ENCODE peak calls at places on chromosomes 5 and 9, in four cellular contexts. V, B, A and W are unnamed samples.

GRCh38 chr9:126838055-126838811 is 22.2 kb upstream of the ZBTB34 start:
- DNase-seq in V (no peak), B (no peak), A (no peak), W (no peak)

GRCh38 chr5:18465833-18466681 is 831.8 kb downstream of the TAF11L14 start:
- DNase-seq in V (no peak), B (peak), A (peak), W (peak)

GRCh38 chr9:77224750-77225312 is 47.5 kb downstream of the VPS13A start:
- DNase-seq in V (no peak), B (no peak), A (no peak), W (no peak)

GRCh38 chr5:173907686-173908371 is 19.7 kb downstream of the CPEB4 start:
- DNase-seq in V (no peak), B (no peak), A (no peak), W (no peak)

GRCh38 chr9:105912868-105913516 is 218.7 kb downstream of the TMEM38B start:
- DNase-seq in V (no peak), B (no peak), A (no peak), W (no peak)

GRCh38 chr5:3510642-3511041 is 85.0 kb upstream of the IRX1 start:
- DNase-seq in V (no peak), B (no peak), A (no peak), W (no peak)

GRCh38 chr9:1604942-1605560 is 410.1 kb upstream of the SMARCA2 start:
- DNase-seq in V (no peak), B (no peak), A (no peak), W (no peak)

GRCh38 chr5:134662971-134663370 is 14.4 kb downstream of the SEC24A start:
- DNase-seq in V (no peak), B (no peak), A (no peak), W (no peak)

GRCh38 chr9:110143969-110144545 is 63.9 kb downstream of the C9orf152 start:
- DNase-seq in V (no peak), B (no peak), A (no peak), W (no peak)

GRCh38 chr5:149215478-149216042 is 56.1 kb upstream of the AFAP1L1 start:
- DNase-seq in V (no peak), B (no peak), A (no peak), W (no peak)

GRCh38 chr9:81002242-81002641 is 687.1 kb downstream of the TLE1 start:
- DNase-seq in V (no peak), B (no peak), A (no peak), W (no peak)

GRCh38 chr5:18745988-18746615 is 1111.8 kb downstream of the TAF11L14 start:
- DNase-seq in V (no peak), B (no peak), A (no peak), W (no peak)

GRCh38 chr5:33440482-33441240 is at the start of gene TARS1:
- DNase-seq in V (peak), B (peak), A (peak), W (peak)

GRCh38 chr5:127216143-127216542 is 74.5 kb upstream of the MEGF10 start:
- DNase-seq in V (no peak), B (no peak), A (no peak), W (no peak)

GRCh38 chr9:98099346-98099745 is 19.7 kb downstream of the TRIM14 start:
- DNase-seq in V (no peak), B (no peak), A (no peak), W (no peak)

GRCh38 chr5:146338774-146339714 is at the start of gene POU4F3:
- DNase-seq in V (no peak), B (no peak), A (peak), W (no peak)

GRCh38 chr9:21591221-21592062 is 109.3 kb upstream of the IFNE start:
- DNase-seq in V (no peak), B (peak), A (peak), W (no peak)

GRCh38 chr5:132327278-132327959 is 33.2 kb downstream of the SLC22A4 start:
- DNase-seq in V (no peak), B (no peak), A (no peak), W (no peak)

GRCh38 chr5:172417983-172418630 is 36.2 kb downstream of the SH3PXD2B start:
- DNase-seq in V (peak), B (peak), A (no peak), W (peak)

DNA sequence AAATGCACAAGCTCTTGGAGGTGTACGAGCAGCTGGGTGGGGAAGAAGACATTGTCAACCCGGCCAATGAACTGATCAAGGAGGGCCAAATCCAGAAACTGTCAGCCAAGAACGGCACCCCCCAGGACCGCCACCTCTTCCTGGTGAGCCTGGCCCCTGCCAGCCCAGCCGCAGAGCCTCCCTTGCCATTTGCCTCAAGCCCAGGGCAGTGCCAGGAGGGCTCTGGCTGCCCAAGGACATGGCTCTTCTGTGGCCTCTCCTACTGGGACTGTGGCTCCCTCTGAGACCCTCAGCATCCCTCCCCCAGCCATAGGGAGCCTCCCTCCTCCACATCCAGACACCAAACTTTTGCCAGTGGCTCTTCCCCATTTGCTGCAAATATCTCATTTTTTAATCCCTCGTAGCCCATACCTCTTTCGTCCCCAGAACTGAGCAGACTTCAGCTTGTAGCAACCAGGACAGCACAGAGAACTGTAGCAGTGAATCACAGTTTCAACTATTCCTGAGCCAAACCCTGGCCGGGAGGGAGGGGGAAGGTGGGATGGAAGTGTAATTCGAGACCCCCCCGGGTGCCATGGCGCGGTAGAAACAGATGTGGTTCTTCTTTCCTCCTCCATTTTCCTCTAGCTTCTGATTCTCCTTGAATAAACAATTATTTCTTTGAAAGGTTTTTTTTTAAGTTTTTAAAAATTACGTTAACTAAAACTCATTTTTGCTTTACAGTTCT is 44.5 kb upstream of the SUSD3 start:
- DNase-seq in V (no peak), B (no peak), A (no peak), W (no peak)
- H3K4me3 ChIP-seq in V (no peak), B (no peak), A (no peak), W (no peak)

GRCh38 chr9:128863647-128864046 is 18.1 kb downstream of the KYAT1 start:
- DNase-seq in V (peak), B (peak), A (peak), W (peak)
- H3K27ac ChIP-seq in V (peak), B (no peak), A (no peak), W (no peak)

GRCh38 chr5:57299945-57300344 is 126.1 kb downstream of the GPBP1 start:
- DNase-seq in V (no peak), B (no peak), A (no peak), W (no peak)

GRCh38 chr5:57302643-57303042 is 128.8 kb downstream of the GPBP1 start:
- DNase-seq in V (no peak), B (no peak), A (no peak), W (no peak)

GRCh38 chr5:57302164-57302563 is 128.3 kb downstream of the GPBP1 start:
- DNase-seq in V (no peak), B (no peak), A (no peak), W (no peak)

GRCh38 chr5:57298295-57298984 is 124.6 kb downstream of the GPBP1 start:
- DNase-seq in V (peak), B (peak), A (peak), W (peak)

DNA sequence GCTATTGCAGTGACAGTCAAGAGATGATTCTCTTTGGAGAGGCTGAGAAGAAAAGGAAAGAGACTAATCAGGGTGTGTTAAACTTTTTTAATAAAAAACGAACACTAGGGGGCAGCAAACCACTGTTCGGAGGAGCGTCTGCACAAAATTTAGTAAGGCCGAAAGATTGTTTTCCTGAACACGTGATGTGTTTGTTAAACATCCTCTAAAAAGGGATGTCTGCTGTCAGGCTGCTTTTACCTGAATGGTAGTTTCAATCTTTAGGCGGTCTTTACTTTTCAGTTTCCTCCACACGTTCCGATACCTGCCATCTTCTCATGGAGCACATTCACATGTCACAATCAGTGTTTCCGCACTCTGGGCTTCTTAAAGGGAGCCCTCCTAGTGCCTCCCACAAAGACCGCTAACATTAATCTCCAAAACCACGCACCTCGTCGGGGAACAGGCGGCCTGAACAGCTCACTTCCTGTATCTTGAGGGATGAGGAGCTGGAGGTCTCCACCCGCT is 125.2 kb downstream of the GPBP1 start:
- DNase-seq in V (no peak), B (no peak), A (peak), W (no peak)
- TF ChIP-seq CTCF in V (peak), B (peak), A (peak), W (peak)

GRCh38 chr5:118722165-118723020 is 266.0 kb downstream of the DTWD2 start:
- DNase-seq in V (no peak), B (no peak), A (no peak), W (no peak)

GRCh38 chr5:118723021-118723338 is 265.4 kb downstream of the DTWD2 start:
- DNase-seq in V (no peak), B (no peak), A (no peak), W (no peak)

GRCh38 chr5:118726891-118727290 is 261.5 kb downstream of the DTWD2 start:
- DNase-seq in V (no peak), B (no peak), A (no peak), W (no peak)
- H3K4me3 ChIP-seq in V (no peak), B (no peak), A (no peak), W (no peak)

GRCh38 chr9:29796291-29796952 is 2223.1 kb upstream of the C9orf72 start:
- DNase-seq in V (no peak), B (no peak), A (no peak), W (no peak)
- H3K27ac ChIP-seq in V (no peak), B (no peak), A (no peak), W (no peak)

GRCh38 chr5:155091063-155091648 is 77.6 kb downstream of the KIF4B start:
- DNase-seq in V (no peak), B (no peak), A (no peak), W (no peak)
- TF ChIP-seq CTCF in V (no peak), B (no peak), A (no peak), W (no peak)

GRCh38 chr9:93951655-93952118 is 3.5 kb downstream of the BARX1 start:
- DNase-seq in V (no peak), B (no peak), A (peak), W (no peak)
- H3K4me3 ChIP-seq in V (peak), B (peak), A (no peak), W (peak)

GRCh38 chr5:997001-997474 is 11.6 kb upstream of the NKD2 start:
- DNase-seq in V (no peak), B (peak), A (no peak), W (peak)
- H3K27ac ChIP-seq in V (no peak), B (peak), A (no peak), W (no peak)